ENCODE peak calls at places on chromosomes 13 and 19, in ten cellular contexts. One of them, this sample, is unnamed.

GRCh38 chr13:106753241-106753640 is 185.3 kb upstream of the ARGLU1 start:
- DNase-seq in tibial nerve: no peak
- DNase-seq in hepatocyte: peak; percentile 23
- DNase-seq in HFF-Myc: no peak
- DNase-seq in AG04450: no peak
- DNase-seq in CD4-positive, alpha-beta T cell: no peak
- DNase-seq in mesothelial cell of epicardium: no peak
- DNase-seq in cardiac fibroblast: no peak
- DNase-seq in body of pancreas: peak; percentile 26
- DNase-seq in AG04449: no peak
- DNase-seq in this sample: no peak

GRCh38 chr19:53183146-53183545 is 10.0 kb downstream of the ZNF665 start:
- DNase-seq in cardiac fibroblast: no peak
- DNase-seq in AG04450: no peak
- DNase-seq in CD4-positive, alpha-beta T cell: no peak
- DNase-seq in body of pancreas: no peak
- DNase-seq in mesothelial cell of epicardium: no peak
- DNase-seq in tibial nerve: no peak
- DNase-seq in hepatocyte: no peak
- DNase-seq in AG04449: no peak
- DNase-seq in HFF-Myc: no peak
- DNase-seq in this sample: no peak

GRCh38 chr19:19628499-19629134 is 597 bp upstream of the LPAR2 start:
- DNase-seq in mesothelial cell of epicardium: no peak
- DNase-seq in AG04450: no peak
- DNase-seq in tibial nerve: no peak
- DNase-seq in body of pancreas: peak; percentile 80
- DNase-seq in CD4-positive, alpha-beta T cell: no peak
- DNase-seq in HFF-Myc: no peak
- DNase-seq in hepatocyte: peak; percentile 84
- DNase-seq in cardiac fibroblast: peak; percentile 64
- DNase-seq in AG04449: no peak
- DNase-seq in this sample: no peak

GRCh38 chr13:44758595-44759221 is 182.6 kb upstream of the TSC22D1 start:
- DNase-seq in AG04450: peak; percentile 87
- DNase-seq in hepatocyte: peak; percentile 58
- DNase-seq in mesothelial cell of epicardium: no peak
- DNase-seq in AG04449: peak; percentile 87
- DNase-seq in body of pancreas: peak; percentile 26
- DNase-seq in HFF-Myc: peak; percentile 65
- DNase-seq in cardiac fibroblast: peak; percentile 87
- DNase-seq in CD4-positive, alpha-beta T cell: no peak
- DNase-seq in tibial nerve: no peak
- DNase-seq in this sample: peak; percentile 22

GRCh38 chr13:112910616-112911280 is 58.3 kb upstream of the MCF2L start:
- DNase-seq in HFF-Myc: no peak
- DNase-seq in cardiac fibroblast: no peak
- DNase-seq in CD4-positive, alpha-beta T cell: no peak
- DNase-seq in AG04449: no peak
- DNase-seq in mesothelial cell of epicardium: no peak
- DNase-seq in tibial nerve: no peak
- DNase-seq in hepatocyte: no peak
- DNase-seq in body of pancreas: no peak
- DNase-seq in AG04450: no peak
- DNase-seq in this sample: no peak

GRCh38 chr13:27797228-27797624 is 4.9 kb downstream of the GSX1 start:
- DNase-seq in tibial nerve: no peak
- DNase-seq in HFF-Myc: no peak
- DNase-seq in hepatocyte: peak; percentile 66
- DNase-seq in mesothelial cell of epicardium: peak; percentile 59
- DNase-seq in body of pancreas: peak; percentile 14
- DNase-seq in CD4-positive, alpha-beta T cell: no peak
- DNase-seq in cardiac fibroblast: peak; percentile 26
- DNase-seq in AG04450: no peak
- DNase-seq in AG04449: no peak
- DNase-seq in this sample: no peak

GRCh38 chr13:93502987-93503386 is 276.4 kb downstream of the GPC6 start:
- DNase-seq in HFF-Myc: no peak
- DNase-seq in AG04449: no peak
- DNase-seq in cardiac fibroblast: no peak
- DNase-seq in body of pancreas: no peak
- DNase-seq in hepatocyte: no peak
- DNase-seq in CD4-positive, alpha-beta T cell: no peak
- DNase-seq in mesothelial cell of epicardium: no peak
- DNase-seq in AG04450: no peak
- DNase-seq in tibial nerve: no peak
- DNase-seq in this sample: no peak

GRCh38 chr13:111844682-111845081 is 222.3 kb upstream of the SOX1 start:
- DNase-seq in AG04449: no peak
- DNase-seq in HFF-Myc: no peak
- DNase-seq in mesothelial cell of epicardium: no peak
- DNase-seq in tibial nerve: no peak
- DNase-seq in hepatocyte: no peak
- DNase-seq in CD4-positive, alpha-beta T cell: no peak
- DNase-seq in AG04450: no peak
- DNase-seq in body of pancreas: no peak
- DNase-seq in cardiac fibroblast: no peak
- DNase-seq in this sample: no peak

GRCh38 chr13:102878491-102878890 is 32.7 kb downstream of the ERCC5 start:
- DNase-seq in HFF-Myc: no peak
- DNase-seq in AG04450: peak; percentile 30
- DNase-seq in CD4-positive, alpha-beta T cell: no peak
- DNase-seq in AG04449: no peak
- DNase-seq in hepatocyte: no peak
- DNase-seq in mesothelial cell of epicardium: no peak
- DNase-seq in body of pancreas: no peak
- DNase-seq in tibial nerve: no peak
- DNase-seq in cardiac fibroblast: peak; percentile 85
- DNase-seq in this sample: peak; percentile 2

GRCh38 chr13:35747594-35747993 is 271.1 kb upstream of the MAB21L1 start:
- DNase-seq in mesothelial cell of epicardium: no peak
- DNase-seq in AG04450: no peak
- DNase-seq in body of pancreas: no peak
- DNase-seq in tibial nerve: no peak
- DNase-seq in AG04449: no peak
- DNase-seq in HFF-Myc: no peak
- DNase-seq in CD4-positive, alpha-beta T cell: no peak
- DNase-seq in hepatocyte: no peak
- DNase-seq in cardiac fibroblast: peak; percentile 10
- DNase-seq in this sample: no peak

GRCh38 chr19:12331211-12331941 is 2.1 kb downstream of the ZNF563 start:
- DNase-seq in AG04449: no peak
- DNase-seq in cardiac fibroblast: no peak
- DNase-seq in tibial nerve: no peak
- DNase-seq in HFF-Myc: no peak
- DNase-seq in hepatocyte: peak; percentile 66
- DNase-seq in mesothelial cell of epicardium: no peak
- DNase-seq in body of pancreas: no peak
- DNase-seq in CD4-positive, alpha-beta T cell: no peak
- DNase-seq in AG04450: no peak
- DNase-seq in this sample: no peak

GRCh38 chr19:51480590-51480989 is 2.3 kb downstream of the CEACAM18 start:
- DNase-seq in hepatocyte: peak; percentile 38
- DNase-seq in AG04450: no peak
- DNase-seq in cardiac fibroblast: peak; percentile 19
- DNase-seq in HFF-Myc: no peak
- DNase-seq in AG04449: no peak
- DNase-seq in tibial nerve: no peak
- DNase-seq in mesothelial cell of epicardium: no peak
- DNase-seq in CD4-positive, alpha-beta T cell: no peak
- DNase-seq in body of pancreas: no peak
- DNase-seq in this sample: no peak

GRCh38 chr19:5560156-5560555 is 7.6 kb downstream of the TINCR start:
- DNase-seq in HFF-Myc: no peak
- DNase-seq in mesothelial cell of epicardium: no peak
- DNase-seq in AG04449: no peak
- DNase-seq in AG04450: no peak
- DNase-seq in body of pancreas: no peak
- DNase-seq in cardiac fibroblast: no peak
- DNase-seq in tibial nerve: no peak
- DNase-seq in hepatocyte: no peak
- DNase-seq in CD4-positive, alpha-beta T cell: no peak
- DNase-seq in this sample: no peak

GRCh38 chr19:5562280-5562679 is 5.5 kb downstream of the TINCR start:
- DNase-seq in cardiac fibroblast: no peak
- DNase-seq in hepatocyte: no peak
- DNase-seq in HFF-Myc: no peak
- DNase-seq in body of pancreas: no peak
- DNase-seq in AG04449: no peak
- DNase-seq in AG04450: no peak
- DNase-seq in mesothelial cell of epicardium: no peak
- DNase-seq in tibial nerve: no peak
- DNase-seq in CD4-positive, alpha-beta T cell: no peak
- DNase-seq in this sample: no peak

GRCh38 chr19:5559804-5560133 is 8.0 kb downstream of the TINCR start:
- DNase-seq in mesothelial cell of epicardium: no peak
- DNase-seq in cardiac fibroblast: no peak
- DNase-seq in CD4-positive, alpha-beta T cell: no peak
- DNase-seq in HFF-Myc: no peak
- DNase-seq in hepatocyte: no peak
- DNase-seq in AG04449: no peak
- DNase-seq in AG04450: no peak
- DNase-seq in tibial nerve: no peak
- DNase-seq in body of pancreas: no peak
- DNase-seq in this sample: no peak

GRCh38 chr19:5563008-5563431 is 4.7 kb downstream of the TINCR start:
- DNase-seq in AG04450: no peak
- DNase-seq in AG04449: no peak
- DNase-seq in hepatocyte: no peak
- DNase-seq in body of pancreas: no peak
- DNase-seq in cardiac fibroblast: no peak
- DNase-seq in HFF-Myc: no peak
- DNase-seq in mesothelial cell of epicardium: no peak
- DNase-seq in tibial nerve: no peak
- DNase-seq in CD4-positive, alpha-beta T cell: no peak
- DNase-seq in this sample: no peak

GRCh38 chr19:5561559-5561958 is 6.2 kb downstream of the TINCR start:
- DNase-seq in cardiac fibroblast: no peak
- DNase-seq in AG04449: no peak
- DNase-seq in AG04450: no peak
- DNase-seq in CD4-positive, alpha-beta T cell: no peak
- DNase-seq in body of pancreas: no peak
- DNase-seq in HFF-Myc: no peak
- DNase-seq in hepatocyte: no peak
- DNase-seq in tibial nerve: no peak
- DNase-seq in mesothelial cell of epicardium: no peak
- DNase-seq in this sample: no peak
- TF ChIP-seq CTCF in cardiac fibroblast: peak; percentile 34
- TF ChIP-seq CTCF in AG04449: peak; percentile 2
- TF ChIP-seq CTCF in AG04450: peak; percentile 47
- TF ChIP-seq CTCF in CD4-positive, alpha-beta T cell: peak; percentile 14
- TF ChIP-seq CTCF in body of pancreas: peak; percentile 30
- TF ChIP-seq CTCF in HFF-Myc: peak; percentile 67
- TF ChIP-seq CTCF in hepatocyte: peak; percentile 35
- TF ChIP-seq CTCF in tibial nerve: no peak
- TF ChIP-seq CTCF in mesothelial cell of epicardium: peak; percentile 68
- TF ChIP-seq CTCF in this sample: peak; percentile 19

DNA sequence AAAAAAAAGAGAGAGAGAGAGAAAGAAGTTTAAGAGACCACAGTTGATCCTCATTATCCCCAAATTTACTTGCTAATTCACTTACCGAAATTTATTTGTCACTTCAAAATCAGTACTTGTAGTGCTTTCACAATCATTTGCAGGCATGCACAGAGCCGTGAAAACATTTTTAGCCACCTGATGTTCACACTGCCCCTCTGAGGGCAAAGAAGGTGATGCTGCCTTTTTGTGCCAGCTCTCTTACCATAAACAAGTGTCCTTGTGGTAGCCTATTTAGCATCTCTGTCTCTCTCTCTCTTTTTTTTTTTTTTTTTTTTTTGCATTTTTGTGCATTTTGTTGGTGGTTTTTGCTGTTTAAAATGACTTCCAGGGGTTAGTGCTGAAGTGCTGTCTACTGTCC is 24.0 kb upstream of the CASP14 start:
- DNase-seq in body of pancreas: peak; percentile 54
- DNase-seq in cardiac fibroblast: no peak
- DNase-seq in HFF-Myc: no peak
- DNase-seq in tibial nerve: no peak
- DNase-seq in mesothelial cell of epicardium: no peak
- DNase-seq in AG04450: no peak
- DNase-seq in AG04449: no peak
- DNase-seq in hepatocyte: no peak
- DNase-seq in CD4-positive, alpha-beta T cell: no peak
- DNase-seq in this sample: no peak
- TF ChIP-seq CTCF in body of pancreas: peak; percentile 40
- TF ChIP-seq CTCF in cardiac fibroblast: no peak
- TF ChIP-seq CTCF in HFF-Myc: no peak
- TF ChIP-seq CTCF in tibial nerve: peak; percentile 8
- TF ChIP-seq CTCF in mesothelial cell of epicardium: no peak
- TF ChIP-seq CTCF in AG04450: no peak
- TF ChIP-seq CTCF in AG04449: no peak
- TF ChIP-seq CTCF in hepatocyte: no peak
- TF ChIP-seq CTCF in CD4-positive, alpha-beta T cell: no peak
- TF ChIP-seq CTCF in this sample: no peak

DNA sequence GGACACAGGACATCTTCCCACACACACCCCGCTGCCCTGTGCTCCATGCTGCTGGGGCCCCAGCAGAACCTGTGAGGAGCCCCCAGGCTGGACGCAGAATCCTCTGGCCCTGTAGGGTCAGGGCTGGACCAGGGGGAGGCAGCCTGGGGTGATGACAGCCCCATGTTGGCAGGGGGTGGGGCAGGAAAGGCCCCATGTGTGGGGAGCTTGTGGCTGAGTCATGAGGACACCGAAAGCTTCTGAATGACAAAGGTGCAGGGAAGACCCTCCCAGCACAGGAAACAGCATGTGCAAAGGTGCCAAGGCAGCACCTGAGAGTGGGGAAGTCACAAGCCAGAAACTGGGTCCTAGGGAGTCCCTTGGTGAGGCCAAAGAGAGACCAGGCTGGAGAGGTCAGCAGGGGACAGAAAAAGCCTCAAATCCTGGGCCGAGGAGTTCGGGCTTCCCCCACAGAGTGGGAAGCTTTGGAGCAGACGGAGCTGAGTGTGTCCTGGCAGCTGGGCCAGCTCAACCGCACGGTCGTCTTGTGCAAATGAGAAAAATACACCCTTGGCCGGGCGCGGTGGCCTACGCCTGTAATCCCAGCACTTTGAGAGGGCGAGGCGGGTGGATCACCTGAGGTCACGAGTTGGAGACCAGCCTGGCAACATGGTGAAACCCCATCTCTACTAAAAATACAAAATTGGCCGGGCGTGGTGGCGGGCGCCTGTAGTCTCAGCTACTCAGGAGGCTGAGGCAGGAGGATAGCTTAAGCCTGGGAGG is 17.5 kb downstream of the ATP8B3 start:
- DNase-seq in HFF-Myc: no peak
- DNase-seq in hepatocyte: no peak
- DNase-seq in AG04449: no peak
- DNase-seq in cardiac fibroblast: no peak
- DNase-seq in mesothelial cell of epicardium: no peak
- DNase-seq in CD4-positive, alpha-beta T cell: no peak
- DNase-seq in body of pancreas: no peak
- DNase-seq in tibial nerve: no peak
- DNase-seq in AG04450: no peak
- DNase-seq in this sample: no peak
- TF ChIP-seq CTCF in HFF-Myc: no peak
- TF ChIP-seq CTCF in hepatocyte: no peak
- TF ChIP-seq CTCF in AG04449: no peak
- TF ChIP-seq CTCF in cardiac fibroblast: no peak
- TF ChIP-seq CTCF in mesothelial cell of epicardium: no peak
- TF ChIP-seq CTCF in CD4-positive, alpha-beta T cell: no peak
- TF ChIP-seq CTCF in body of pancreas: no peak
- TF ChIP-seq CTCF in tibial nerve: no peak
- TF ChIP-seq CTCF in AG04450: no peak
- TF ChIP-seq CTCF in this sample: no peak

GRCh38 chr13:25232937-25233515 is 54.3 kb downstream of the MTMR6 start:
- DNase-seq in AG04450: no peak
- DNase-seq in AG04449: no peak
- DNase-seq in HFF-Myc: peak; percentile 9
- DNase-seq in hepatocyte: peak; percentile 56
- DNase-seq in body of pancreas: no peak
- DNase-seq in tibial nerve: no peak
- DNase-seq in cardiac fibroblast: peak; percentile 57
- DNase-seq in CD4-positive, alpha-beta T cell: no peak
- DNase-seq in mesothelial cell of epicardium: no peak
- DNase-seq in this sample: no peak
- TF ChIP-seq CTCF in AG04450: peak; percentile 50
- TF ChIP-seq CTCF in AG04449: peak; percentile 36
- TF ChIP-seq CTCF in HFF-Myc: peak; percentile 44
- TF ChIP-seq CTCF in hepatocyte: peak; percentile 52
- TF ChIP-seq CTCF in body of pancreas: peak; percentile 62
- TF ChIP-seq CTCF in tibial nerve: peak; percentile 45
- TF ChIP-seq CTCF in cardiac fibroblast: peak; percentile 47
- TF ChIP-seq CTCF in CD4-positive, alpha-beta T cell: peak; percentile 64
- TF ChIP-seq CTCF in mesothelial cell of epicardium: peak; percentile 42
- TF ChIP-seq CTCF in this sample: peak; percentile 35

This sample was measured in AG09319.